ENCODE peak calls at places on chromosomes 1 and 21, in four cellular contexts. One of them, this sample, is unnamed.

GRCh38 chr1:116113615-116114014 is 2.4 kb downstream of the MAB21L3 start:
- DNase-seq in mucosa of gallbladder: no peak
- DNase-seq in IMR-90: no peak
- DNase-seq in RPMI7951: no peak
- DNase-seq in this sample: no peak

GRCh38 chr1:220733090-220733569 is 15.0 kb upstream of the MTARC2 start:
- DNase-seq in mucosa of gallbladder: peak
- DNase-seq in IMR-90: peak
- DNase-seq in RPMI7951: peak
- DNase-seq in this sample: peak

GRCh38 chr1:26016944-26017545 is 4.5 kb upstream of the EXTL1 start:
- DNase-seq in mucosa of gallbladder: no peak
- DNase-seq in IMR-90: no peak
- DNase-seq in RPMI7951: peak
- DNase-seq in this sample: no peak

GRCh38 chr1:60622486-60622885 is 459.9 kb upstream of the NFIA start:
- DNase-seq in mucosa of gallbladder: no peak
- DNase-seq in IMR-90: no peak
- DNase-seq in RPMI7951: no peak
- DNase-seq in this sample: no peak

GRCh38 chr1:89451011-89451410 is 73.6 kb upstream of the LRRC8B start:
- DNase-seq in mucosa of gallbladder: no peak
- DNase-seq in IMR-90: peak
- DNase-seq in RPMI7951: peak
- DNase-seq in this sample: no peak

GRCh38 chr1:4047666-4048065 is 147.6 kb upstream of the C1orf174 start:
- DNase-seq in mucosa of gallbladder: no peak
- DNase-seq in IMR-90: no peak
- DNase-seq in RPMI7951: no peak
- DNase-seq in this sample: no peak

GRCh38 chr1:197913495-197914276 is 3.5 kb upstream of the LHX9 start:
- DNase-seq in mucosa of gallbladder: no peak
- DNase-seq in IMR-90: no peak
- DNase-seq in RPMI7951: no peak
- DNase-seq in this sample: no peak

GRCh38 chr1:238101923-238102322 is 211.2 kb upstream of the ZP4 start:
- DNase-seq in mucosa of gallbladder: no peak
- DNase-seq in IMR-90: no peak
- DNase-seq in RPMI7951: no peak
- DNase-seq in this sample: no peak

GRCh38 chr1:998905-999796 is 746 bp downstream of the HES4 start:
- DNase-seq in mucosa of gallbladder: no peak
- DNase-seq in IMR-90: peak
- DNase-seq in RPMI7951: no peak
- DNase-seq in this sample: no peak

GRCh38 chr1:209733409-209734192 is 22.3 kb upstream of the TRAF3IP3 start:
- DNase-seq in mucosa of gallbladder: no peak
- DNase-seq in IMR-90: no peak
- DNase-seq in RPMI7951: peak
- DNase-seq in this sample: no peak

GRCh38 chr1:220330265-220330664 is 58.0 kb upstream of the RAB3GAP2 start:
- DNase-seq in mucosa of gallbladder: no peak
- DNase-seq in IMR-90: peak
- DNase-seq in RPMI7951: peak
- DNase-seq in this sample: no peak

GRCh38 chr1:151164732-151165280 is 896 bp downstream of the LYSMD1 start:
- DNase-seq in mucosa of gallbladder: no peak
- DNase-seq in IMR-90: peak
- DNase-seq in RPMI7951: no peak
- DNase-seq in this sample: peak

GRCh38 chr1:6600410-6601048 is 2.1 kb downstream of the KLHL21 start:
- DNase-seq in mucosa of gallbladder: no peak
- DNase-seq in IMR-90: peak
- DNase-seq in RPMI7951: peak
- DNase-seq in this sample: no peak

GRCh38 chr1:30310966-30311742 is 412.2 kb downstream of the MATN1 start:
- DNase-seq in mucosa of gallbladder: no peak
- DNase-seq in IMR-90: no peak
- DNase-seq in RPMI7951: no peak
- DNase-seq in this sample: no peak

GRCh38 chr1:117821782-117822447 is 107.5 kb downstream of the GDAP2 start:
- DNase-seq in mucosa of gallbladder: peak
- DNase-seq in IMR-90: peak
- DNase-seq in RPMI7951: peak
- DNase-seq in this sample: no peak

GRCh38 chr1:17873007-17873675 is 118.0 kb downstream of the ACTL8 start:
- DNase-seq in mucosa of gallbladder: no peak
- DNase-seq in IMR-90: no peak
- DNase-seq in RPMI7951: peak
- DNase-seq in this sample: no peak

GRCh38 chr1:228867093-228867950 is 132.0 kb downstream of the RHOU start:
- DNase-seq in mucosa of gallbladder: no peak
- DNase-seq in IMR-90: peak
- DNase-seq in RPMI7951: no peak
- DNase-seq in this sample: peak

GRCh38 chr21:42541174-42541573 is 27.5 kb downstream of the SLC37A1 start:
- DNase-seq in mucosa of gallbladder: no peak
- DNase-seq in IMR-90: no peak
- DNase-seq in RPMI7951: no peak
- DNase-seq in this sample: no peak